ENCODE peak calls at places on chromosomes 13 and 19, in seven cellular contexts. One of them, this sample, is unnamed.
A peak's percentile ranks its signal among the peaks of the same experiment; 100 is the strongest.

GRCh38 chr13:114067381-114067885 is 65.0 kb downstream of the RASA3 start:
- DNase-seq in left ventricle myocardium inferior: no peak
- DNase-seq in IMR-90: peak; percentile 68
- DNase-seq in tibial nerve: peak; percentile 10
- DNase-seq in astrocyte of the spinal cord: peak; percentile 60
- DNase-seq in WTC11: no peak
- DNase-seq in stomach: no peak
- DNase-seq in this sample: no peak

GRCh38 chr13:100789481-100789880 is 114.9 kb upstream of the TMTC4 start:
- DNase-seq in IMR-90: no peak
- DNase-seq in astrocyte of the spinal cord: peak; percentile 41
- DNase-seq in stomach: peak; percentile 28
- DNase-seq in WTC11: no peak
- DNase-seq in left ventricle myocardium inferior: no peak
- DNase-seq in tibial nerve: no peak
- DNase-seq in this sample: no peak

GRCh38 chr13:99689955-99690354 is 188.7 kb downstream of the TM9SF2 start:
- DNase-seq in stomach: no peak
- DNase-seq in IMR-90: no peak
- DNase-seq in left ventricle myocardium inferior: no peak
- DNase-seq in tibial nerve: no peak
- DNase-seq in WTC11: no peak
- DNase-seq in astrocyte of the spinal cord: no peak
- DNase-seq in this sample: no peak

GRCh38 chr19:519449-519865 is 12.1 kb upstream of the CDC34 start:
- DNase-seq in WTC11: no peak
- DNase-seq in stomach: no peak
- DNase-seq in tibial nerve: no peak
- DNase-seq in IMR-90: no peak
- DNase-seq in left ventricle myocardium inferior: no peak
- DNase-seq in astrocyte of the spinal cord: no peak
- DNase-seq in this sample: no peak

GRCh38 chr19:57559008-57559403 is 657 bp downstream of the ZNF550 start:
- DNase-seq in IMR-90: no peak
- DNase-seq in left ventricle myocardium inferior: peak; percentile 18
- DNase-seq in astrocyte of the spinal cord: no peak
- DNase-seq in tibial nerve: no peak
- DNase-seq in stomach: no peak
- DNase-seq in WTC11: peak; percentile 18
- DNase-seq in this sample: peak; percentile 45

GRCh38 chr19:42207767-42208259 is 9.7 kb downstream of the DEDD2 start:
- DNase-seq in IMR-90: peak; percentile 89
- DNase-seq in WTC11: no peak
- DNase-seq in left ventricle myocardium inferior: no peak
- DNase-seq in astrocyte of the spinal cord: peak; percentile 79
- DNase-seq in stomach: peak; percentile 43
- DNase-seq in tibial nerve: no peak
- DNase-seq in this sample: peak; percentile 77

GRCh38 chr13:31909889-31910551 is 121.6 kb upstream of the FRY start:
- DNase-seq in WTC11: no peak
- DNase-seq in astrocyte of the spinal cord: peak; percentile 63
- DNase-seq in tibial nerve: no peak
- DNase-seq in stomach: peak; percentile 53
- DNase-seq in left ventricle myocardium inferior: no peak
- DNase-seq in IMR-90: peak; percentile 70
- DNase-seq in this sample: peak; percentile 56

GRCh38 chr19:30165228-30165813 is 206.9 kb upstream of the ZNF536 start:
- DNase-seq in stomach: no peak
- DNase-seq in left ventricle myocardium inferior: no peak
- DNase-seq in IMR-90: no peak
- DNase-seq in tibial nerve: no peak
- DNase-seq in WTC11: no peak
- DNase-seq in astrocyte of the spinal cord: no peak
- DNase-seq in this sample: no peak

GRCh38 chr19:52898101-52898500 is 666 bp upstream of the ZNF320 start:
- DNase-seq in IMR-90: no peak
- DNase-seq in WTC11: peak; percentile 50
- DNase-seq in tibial nerve: no peak
- DNase-seq in astrocyte of the spinal cord: no peak
- DNase-seq in left ventricle myocardium inferior: no peak
- DNase-seq in stomach: no peak
- DNase-seq in this sample: no peak

GRCh38 chr13:46721054-46721453 is 75.9 kb downstream of the ESD start:
- DNase-seq in IMR-90: peak; percentile 53
- DNase-seq in astrocyte of the spinal cord: peak; percentile 46
- DNase-seq in stomach: peak; percentile 53
- DNase-seq in WTC11: peak; percentile 32
- DNase-seq in left ventricle myocardium inferior: peak; percentile 19
- DNase-seq in tibial nerve: no peak
- DNase-seq in this sample: peak; percentile 14

GRCh38 chr13:60431108-60431700 is 34.2 kb downstream of the TDRD3 start:
- DNase-seq in WTC11: no peak
- DNase-seq in tibial nerve: no peak
- DNase-seq in IMR-90: peak; percentile 72
- DNase-seq in left ventricle myocardium inferior: no peak
- DNase-seq in stomach: no peak
- DNase-seq in astrocyte of the spinal cord: peak; percentile 76
- DNase-seq in this sample: peak; percentile 0

GRCh38 chr13:21675095-21676007 is 4.5 kb downstream of the FGF9 start:
- DNase-seq in WTC11: peak; percentile 57
- DNase-seq in astrocyte of the spinal cord: no peak
- DNase-seq in stomach: peak; percentile 40
- DNase-seq in tibial nerve: no peak
- DNase-seq in IMR-90: no peak
- DNase-seq in left ventricle myocardium inferior: peak; percentile 32
- DNase-seq in this sample: peak; percentile 28

GRCh38 chr19:44553478-44554171 is 24.1 kb upstream of the CEACAM20 start:
- DNase-seq in IMR-90: no peak
- DNase-seq in WTC11: no peak
- DNase-seq in stomach: no peak
- DNase-seq in left ventricle myocardium inferior: no peak
- DNase-seq in astrocyte of the spinal cord: no peak
- DNase-seq in tibial nerve: no peak
- DNase-seq in this sample: peak; percentile 29

GRCh38 chr19:44549507-44549906 is 20.0 kb upstream of the CEACAM20 start:
- DNase-seq in left ventricle myocardium inferior: no peak
- DNase-seq in stomach: no peak
- DNase-seq in astrocyte of the spinal cord: no peak
- DNase-seq in IMR-90: no peak
- DNase-seq in tibial nerve: no peak
- DNase-seq in WTC11: no peak
- DNase-seq in this sample: no peak

GRCh38 chr19:44551850-44552249 is 22.4 kb upstream of the CEACAM20 start:
- DNase-seq in stomach: no peak
- DNase-seq in left ventricle myocardium inferior: no peak
- DNase-seq in tibial nerve: no peak
- DNase-seq in WTC11: no peak
- DNase-seq in IMR-90: no peak
- DNase-seq in astrocyte of the spinal cord: no peak
- DNase-seq in this sample: no peak

GRCh38 chr19:44554641-44555246 is 25.3 kb upstream of the CEACAM20 start:
- DNase-seq in stomach: no peak
- DNase-seq in left ventricle myocardium inferior: no peak
- DNase-seq in astrocyte of the spinal cord: no peak
- DNase-seq in tibial nerve: no peak
- DNase-seq in IMR-90: no peak
- DNase-seq in WTC11: no peak
- DNase-seq in this sample: no peak

DNA sequence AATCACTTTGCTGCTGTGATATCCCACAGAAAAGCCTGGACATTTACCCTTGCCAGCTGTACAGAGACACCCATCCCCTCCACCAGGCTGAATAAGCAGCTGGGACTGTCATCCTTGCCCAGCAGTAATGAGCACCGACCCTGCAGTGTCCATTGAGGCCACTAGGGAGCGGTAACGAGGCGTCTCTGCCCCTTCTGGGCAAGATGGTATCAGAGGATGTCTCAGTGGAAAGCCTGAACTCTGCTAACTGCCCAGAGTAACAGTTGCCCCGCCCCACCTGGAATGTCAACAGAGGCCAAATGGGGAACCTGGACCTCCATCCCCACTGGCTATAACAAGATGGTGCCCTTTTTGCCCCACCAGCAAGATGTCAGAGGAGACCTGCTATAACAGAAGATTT is 22.8 kb upstream of the CEACAM20 start:
- DNase-seq in WTC11: peak; percentile 95
- DNase-seq in left ventricle myocardium inferior: no peak
- DNase-seq in stomach: no peak
- DNase-seq in IMR-90: no peak
- DNase-seq in astrocyte of the spinal cord: no peak
- DNase-seq in tibial nerve: no peak
- DNase-seq in this sample: peak; percentile 62
- TF ChIP-seq CTCF in WTC11: peak; percentile 79
- TF ChIP-seq CTCF in left ventricle myocardium inferior: peak; percentile 37
- TF ChIP-seq CTCF in stomach: no peak
- TF ChIP-seq CTCF in IMR-90: peak; percentile 36
- TF ChIP-seq CTCF in astrocyte of the spinal cord: peak; percentile 53
- TF ChIP-seq CTCF in tibial nerve: no peak
- TF ChIP-seq CTCF in this sample: peak; percentile 50

DNA sequence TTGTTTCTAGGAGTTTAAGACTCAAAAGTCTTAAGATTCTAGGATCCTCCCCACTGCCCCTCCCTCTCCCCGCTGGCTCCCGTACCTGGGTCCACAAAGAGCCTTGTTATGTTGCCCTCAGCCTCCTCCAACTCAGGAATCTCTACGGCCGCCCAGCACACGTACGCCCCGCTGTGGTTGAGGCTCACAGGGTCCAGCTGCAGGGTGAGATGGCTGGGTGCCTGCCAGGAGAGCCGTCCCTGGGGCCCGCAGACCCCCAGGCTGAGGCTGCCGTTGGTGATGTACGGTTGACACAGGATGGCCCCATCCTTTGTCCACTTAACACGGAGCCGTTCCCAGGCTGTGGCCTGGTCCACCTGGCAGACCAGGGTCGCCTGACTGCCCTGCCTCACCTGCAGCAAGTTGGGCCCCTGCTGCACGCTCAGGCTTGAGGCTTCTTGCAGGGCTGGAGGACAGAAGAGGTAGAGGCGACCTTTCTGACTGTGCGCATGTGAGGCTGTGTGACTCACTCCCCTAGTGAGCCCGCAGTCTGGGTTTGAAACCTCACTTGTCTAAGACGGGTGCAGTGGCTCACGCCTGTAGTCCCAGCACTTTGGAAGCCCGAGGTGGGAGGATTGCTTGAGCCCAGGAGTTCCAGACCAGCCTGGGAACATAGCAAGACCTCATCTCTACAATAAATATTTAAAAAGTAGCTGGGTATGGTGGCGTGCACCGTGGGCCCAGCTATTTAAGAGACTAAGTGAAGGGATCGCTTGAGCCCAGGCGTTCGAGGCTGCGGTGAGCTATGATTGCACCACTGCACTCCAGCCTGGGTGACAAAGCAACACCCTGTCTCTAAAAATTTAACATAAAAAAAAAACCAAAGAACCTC is 4.1 kb downstream of the TMIGD2 start:
- DNase-seq in IMR-90: no peak
- DNase-seq in WTC11: peak; percentile 29
- DNase-seq in left ventricle myocardium inferior: no peak
- DNase-seq in astrocyte of the spinal cord: no peak
- DNase-seq in stomach: no peak
- DNase-seq in tibial nerve: no peak
- DNase-seq in this sample: no peak
- TF ChIP-seq CTCF in IMR-90: no peak
- TF ChIP-seq CTCF in WTC11: no peak
- TF ChIP-seq CTCF in left ventricle myocardium inferior: no peak
- TF ChIP-seq CTCF in astrocyte of the spinal cord: no peak
- TF ChIP-seq CTCF in stomach: no peak
- TF ChIP-seq CTCF in tibial nerve: no peak
- TF ChIP-seq CTCF in this sample: no peak

GRCh38 chr19:23436944-23437343 is 41.7 kb upstream of the ZNF91 start:
- DNase-seq in WTC11: peak; percentile 21
- DNase-seq in left ventricle myocardium inferior: no peak
- DNase-seq in IMR-90: no peak
- DNase-seq in stomach: no peak
- DNase-seq in tibial nerve: no peak
- DNase-seq in astrocyte of the spinal cord: no peak
- DNase-seq in this sample: no peak
- TF ChIP-seq CTCF in WTC11: peak; percentile 29
- TF ChIP-seq CTCF in left ventricle myocardium inferior: peak; percentile 26
- TF ChIP-seq CTCF in IMR-90: no peak
- TF ChIP-seq CTCF in stomach: no peak
- TF ChIP-seq CTCF in tibial nerve: no peak
- TF ChIP-seq CTCF in astrocyte of the spinal cord: peak; percentile 17
- TF ChIP-seq CTCF in this sample: peak; percentile 28

GRCh38 chr19:45823182-45823581 is 8.1 kb upstream of the RSPH6A start:
- DNase-seq in astrocyte of the spinal cord: no peak
- DNase-seq in WTC11: no peak
- DNase-seq in tibial nerve: no peak
- DNase-seq in stomach: no peak
- DNase-seq in IMR-90: no peak
- DNase-seq in left ventricle myocardium inferior: no peak
- DNase-seq in this sample: no peak
- TF ChIP-seq CTCF in astrocyte of the spinal cord: no peak
- TF ChIP-seq CTCF in WTC11: no peak
- TF ChIP-seq CTCF in tibial nerve: no peak
- TF ChIP-seq CTCF in stomach: no peak
- TF ChIP-seq CTCF in IMR-90: no peak
- TF ChIP-seq CTCF in left ventricle myocardium inferior: no peak
- TF ChIP-seq CTCF in this sample: no peak

GRCh38 chr19:10219678-10220077 is 11.5 kb downstream of the S1PR2 start:
- DNase-seq in IMR-90: peak; percentile 89
- DNase-seq in stomach: no peak
- DNase-seq in WTC11: peak; percentile 57
- DNase-seq in tibial nerve: no peak
- DNase-seq in left ventricle myocardium inferior: no peak
- DNase-seq in astrocyte of the spinal cord: no peak
- DNase-seq in this sample: peak; percentile 41
- TF ChIP-seq CTCF in IMR-90: peak; percentile 61
- TF ChIP-seq CTCF in stomach: no peak
- TF ChIP-seq CTCF in WTC11: peak; percentile 22
- TF ChIP-seq CTCF in tibial nerve: no peak
- TF ChIP-seq CTCF in left ventricle myocardium inferior: peak; percentile 16
- TF ChIP-seq CTCF in astrocyte of the spinal cord: peak; percentile 40
- TF ChIP-seq CTCF in this sample: no peak

GRCh38 chr13:93227280-93227905 is 786 bp downstream of the GPC6 start:
- DNase-seq in astrocyte of the spinal cord: peak; percentile 80
- DNase-seq in WTC11: peak; percentile 56
- DNase-seq in left ventricle myocardium inferior: no peak
- DNase-seq in IMR-90: peak; percentile 52
- DNase-seq in stomach: no peak
- DNase-seq in tibial nerve: peak; percentile 16
- DNase-seq in this sample: no peak
- TF ChIP-seq CTCF in astrocyte of the spinal cord: peak; percentile 19
- TF ChIP-seq CTCF in WTC11: no peak
- TF ChIP-seq CTCF in left ventricle myocardium inferior: no peak
- TF ChIP-seq CTCF in IMR-90: no peak
- TF ChIP-seq CTCF in stomach: no peak
- TF ChIP-seq CTCF in tibial nerve: no peak
- TF ChIP-seq CTCF in this sample: no peak

DNA sequence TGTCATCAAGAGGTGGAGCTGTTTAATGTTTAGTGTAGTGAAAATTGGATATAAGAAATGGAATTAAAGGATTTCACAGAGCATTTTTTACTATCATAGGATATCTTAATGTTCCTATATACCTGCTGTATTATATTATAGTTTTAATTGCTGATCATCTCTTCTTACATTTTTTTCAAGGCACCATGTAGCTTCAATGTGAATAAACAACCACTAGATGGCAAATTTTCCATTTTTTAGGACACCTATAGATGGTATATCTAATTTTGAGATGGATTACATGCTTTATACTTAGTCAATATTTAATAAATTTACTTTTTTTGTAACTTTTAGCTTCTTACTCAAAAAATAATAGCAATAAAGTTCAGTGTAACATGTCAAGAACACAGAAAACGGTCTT is 9.0 kb upstream of the ATXN8OS start:
- DNase-seq in astrocyte of the spinal cord: peak; percentile 23
- DNase-seq in tibial nerve: no peak
- DNase-seq in IMR-90: no peak
- DNase-seq in stomach: no peak
- DNase-seq in WTC11: no peak
- DNase-seq in left ventricle myocardium inferior: no peak
- DNase-seq in this sample: no peak
- TF ChIP-seq CTCF in astrocyte of the spinal cord: peak; percentile 47
- TF ChIP-seq CTCF in tibial nerve: no peak
- TF ChIP-seq CTCF in IMR-90: no peak
- TF ChIP-seq CTCF in stomach: peak; percentile 20
- TF ChIP-seq CTCF in WTC11: no peak
- TF ChIP-seq CTCF in left ventricle myocardium inferior: peak; percentile 45
- TF ChIP-seq CTCF in this sample: no peak

This sample was measured in Calu3.